ENCODE peak calls at places on chromosomes 6 and 20, in five cellular contexts. J, M, R, Y and U are unnamed samples.
A peak's percentile ranks its signal among the peaks of the same experiment; 100 is the strongest.

GRCh38 chr6:33988121-33989015 is 157.5 kb downstream of the GRM4 start:
- DNase-seq in J (no peak), M (peak; percentile 41), R (peak; percentile 62), Y (peak; percentile 70), U (no peak)

GRCh38 chr6:9540534-9541126 is 874.2 kb downstream of the TFAP2A start:
- DNase-seq in J (peak; percentile 47), M (no peak), R (no peak), Y (no peak), U (no peak)

GRCh38 chr6:15358579-15359327 is 112.9 kb downstream of the JARID2 start:
- DNase-seq in J (no peak), M (peak; percentile 63), R (no peak), Y (no peak), U (no peak)

GRCh38 chr6:111096246-111096645 is 8.9 kb downstream of the SLC16A10 start:
- DNase-seq in J (no peak), M (peak; percentile 72), R (peak; percentile 88), Y (no peak), U (no peak)

GRCh38 chr20:3794701-3795420 is 1.2 kb upstream of the CDC25B start:
- DNase-seq in J (no peak), M (no peak), R (peak; percentile 69), Y (no peak), U (no peak)

GRCh38 chr20:16201191-16201590 is 372.1 kb downstream of the KIF16B start:
- DNase-seq in J (no peak), M (no peak), R (no peak), Y (no peak), U (no peak)

GRCh38 chr6:82015043-82015442 is 232.5 kb downstream of the IBTK start:
- DNase-seq in J (no peak), M (no peak), R (no peak), Y (no peak), U (no peak)

GRCh38 chr20:4227085-4227821 is 211.9 kb upstream of the RNF24 start:
- DNase-seq in J (no peak), M (no peak), R (no peak), Y (no peak), U (no peak)

GRCh38 chr6:62283828-62284411 is 2.1 kb downstream of the KHDRBS2 start:
- DNase-seq in J (peak; percentile 7), M (no peak), R (no peak), Y (no peak), U (no peak)

GRCh38 chr20:51898788-51899187 is 96.5 kb upstream of the SALL4 start:
- DNase-seq in J (no peak), M (no peak), R (no peak), Y (no peak), U (no peak)

GRCh38 chr6:7343546-7344475 is 30.8 kb upstream of the SSR1 start:
- DNase-seq in J (no peak), M (no peak), R (peak; percentile 64), Y (no peak), U (no peak)

GRCh38 chr20:41853803-41854202 is 235.6 kb upstream of the CHD6 start:
- DNase-seq in J (no peak), M (no peak), R (no peak), Y (no peak), U (no peak)

GRCh38 chr6:11374036-11375010 is 141.9 kb upstream of the NEDD9 start:
- DNase-seq in J (no peak), M (peak; percentile 55), R (no peak), Y (no peak), U (no peak)

GRCh38 chr6:170006524-170007467 is 255.4 kb downstream of the ERMARD start:
- DNase-seq in J (no peak), M (peak; percentile 25), R (no peak), Y (no peak), U (no peak)

GRCh38 chr20:22805219-22805618 is 220.8 kb upstream of the FOXA2 start:
- DNase-seq in J (no peak), M (no peak), R (no peak), Y (no peak), U (no peak)

GRCh38 chr6:4470698-4471210 is 305.4 kb upstream of the CDYL start:
- DNase-seq in J (no peak), M (no peak), R (no peak), Y (peak; percentile 49), U (no peak)

GRCh38 chr6:56368484-56368883 is 121.1 kb upstream of the COL21A1 start:
- DNase-seq in J (no peak), M (no peak), R (no peak), Y (no peak), U (no peak)

GRCh38 chr6:88814909-88815308 is 148.5 kb downstream of the RNGTT start:
- DNase-seq in J (no peak), M (peak; percentile 50), R (no peak), Y (no peak), U (no peak)

GRCh38 chr6:123715243-123715863 is 78.6 kb upstream of the TRDN start:
- DNase-seq in J (peak; percentile 7), M (no peak), R (no peak), Y (no peak), U (no peak)

GRCh38 chr6:63759605-63760004 is 124.0 kb downstream of the PHF3 start:
- DNase-seq in J (no peak), M (no peak), R (no peak), Y (no peak), U (no peak)

GRCh38 chr20:856361-856775 is 22.9 kb downstream of the FAM110A start:
- DNase-seq in J (peak; percentile 92), M (no peak), R (peak; percentile 87), Y (no peak), U (peak; percentile 33)

GRCh38 chr6:18118330-18118729 is 4.1 kb downstream of the NHLRC1 start:
- DNase-seq in J (no peak), M (no peak), R (no peak), Y (no peak), U (no peak)

GRCh38 chr6:18122128-18123093 is at the start of gene NHLRC1:
- DNase-seq in J (no peak), M (peak; percentile 93), R (peak; percentile 96), Y (no peak), U (peak; percentile 47)

GRCh38 chr6:18126116-18126515 is 3.6 kb upstream of the NHLRC1 start:
- DNase-seq in J (no peak), M (no peak), R (no peak), Y (no peak), U (no peak)

GRCh38 chr6:18119236-18119635 is 3.2 kb downstream of the NHLRC1 start:
- DNase-seq in J (no peak), M (peak; percentile 65), R (no peak), Y (no peak), U (no peak)

GRCh38 chr6:18121580-18122127 is 823 bp downstream of the NHLRC1 start:
- DNase-seq in J (no peak), M (no peak), R (no peak), Y (no peak), U (no peak)
- H3K4me3 ChIP-seq in J (no peak overlapping the region), M (peak overlapping the region; percentile 51), R (no peak overlapping the region), Y (peak overlapping the region; percentile 63), U (peak overlapping the region; percentile 49)

DNA sequence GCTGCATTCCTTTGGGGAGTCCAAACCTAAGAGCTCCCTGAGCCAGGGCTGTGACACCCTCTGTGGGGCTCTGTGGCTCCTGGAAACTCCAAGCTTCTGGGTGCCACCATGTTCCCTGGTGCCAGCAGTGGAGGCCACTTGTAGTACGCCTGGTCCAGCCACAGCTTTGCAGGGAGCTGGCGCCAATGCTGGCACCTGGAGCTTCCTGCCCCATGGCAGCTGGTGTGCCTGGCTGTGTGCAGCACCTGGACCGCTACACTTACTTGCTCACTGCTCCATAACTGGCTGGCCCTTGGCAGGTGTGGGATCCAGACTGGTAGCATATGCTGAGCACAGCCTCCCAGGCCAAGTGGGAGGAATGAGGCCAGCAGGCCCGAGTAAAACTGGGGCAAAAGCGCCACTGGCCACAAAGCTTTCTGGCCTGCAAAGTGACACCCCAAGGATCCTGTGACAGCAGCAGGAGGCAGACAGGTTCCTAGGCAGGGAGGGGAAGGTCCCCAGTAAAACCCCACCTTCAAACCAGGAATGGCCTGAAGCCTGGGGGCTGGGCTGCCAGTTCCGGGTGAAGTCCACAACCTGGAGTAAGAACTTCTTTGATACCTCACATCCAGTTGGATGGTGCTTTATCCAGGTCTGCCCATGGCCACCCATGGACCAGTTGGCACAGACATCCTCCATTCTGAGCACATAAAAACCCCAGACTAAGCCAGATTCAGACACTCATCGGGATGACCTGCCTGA is 461.0 kb downstream of the TBC1D32 start:
- DNase-seq in J (no peak), M (no peak), R (peak; percentile 45), Y (no peak), U (no peak)
- H3K4me3 ChIP-seq in J (no peak overlapping the region), M (no peak overlapping the region), R (no peak overlapping the region), Y (no peak overlapping the region), U (no peak overlapping the region)

GRCh38 chr20:64006902-64007301 is 26.0 kb downstream of the PRPF6 start:
- DNase-seq in J (no peak), M (no peak), R (no peak), Y (no peak), U (no peak)

GRCh38 chr20:64006490-64006889 is 25.6 kb downstream of the PRPF6 start:
- DNase-seq in J (no peak), M (no peak), R (no peak), Y (no peak), U (no peak)

GRCh38 chr20:64011366-64011779 is 24.6 kb upstream of the C20orf204 start:
- DNase-seq in J (no peak), M (no peak), R (no peak), Y (no peak), U (no peak)

GRCh38 chr20:64009811-64010387 is 26.1 kb upstream of the C20orf204 start:
- DNase-seq in J (no peak), M (no peak), R (no peak), Y (no peak), U (no peak)

GRCh38 chr20:64010711-64011237 is 25.2 kb upstream of the C20orf204 start:
- DNase-seq in J (no peak), M (no peak), R (no peak), Y (no peak), U (no peak)
- H3K4me3 ChIP-seq in J (no peak overlapping the region), M (no peak overlapping the region), R (no peak overlapping the region), Y (no peak overlapping the region), U (no peak overlapping the region)

GRCh38 chr20:34129518-34130162 is 17.6 kb upstream of the EIF2S2 start:
- DNase-seq in J (peak; percentile 75), M (peak; percentile 73), R (peak; percentile 70), Y (no peak), U (no peak)
- H3K4me3 ChIP-seq in J (peak overlapping the region; percentile 50), M (no peak overlapping the region), R (peak overlapping the region; percentile 50), Y (no peak overlapping the region), U (no peak overlapping the region)

GRCh38 chr20:24634855-24635254 is 165.4 kb downstream of the SYNDIG1 start:
- DNase-seq in J (peak; percentile 29), M (no peak), R (peak; percentile 49), Y (no peak), U (peak; percentile 87)
- H3K4me3 ChIP-seq in J (peak overlapping the region; percentile 37), M (no peak overlapping the region), R (no peak overlapping the region), Y (no peak overlapping the region), U (no peak overlapping the region)

DNA sequence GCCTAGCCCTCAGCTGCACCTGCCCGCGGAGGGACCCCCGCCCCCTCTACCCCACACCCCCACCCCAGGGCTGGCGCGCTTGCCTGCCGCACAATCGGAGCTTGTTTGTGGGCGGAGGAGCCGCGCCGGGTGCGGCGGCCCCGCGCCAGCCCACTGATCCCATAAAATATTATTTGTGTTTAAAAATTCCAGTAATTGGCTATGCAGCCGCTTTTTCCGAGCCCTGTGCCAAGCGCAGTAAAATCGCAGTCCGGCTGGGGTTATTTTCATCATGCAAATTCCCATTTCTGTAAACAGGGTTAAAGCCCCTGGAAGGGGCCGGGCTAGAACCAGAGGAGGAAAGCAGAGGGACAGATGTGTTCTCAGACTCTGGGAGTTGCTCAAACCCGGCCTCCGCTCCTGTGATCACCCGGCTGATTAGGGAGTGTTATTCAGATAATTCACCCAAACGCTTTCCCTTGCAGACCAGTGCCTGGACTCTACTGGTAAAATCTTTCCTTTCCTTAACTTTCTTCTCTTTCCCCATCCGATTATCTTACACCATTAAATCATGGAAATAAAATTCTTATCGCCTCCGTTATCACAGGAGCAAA is 93.1 kb downstream of the NCR2 start:
- DNase-seq in J (no peak), M (no peak), R (peak; percentile 91), Y (no peak), U (no peak)
- H3K4me3 ChIP-seq in J (peak overlapping the region; percentile 64), M (peak overlapping the region; percentile 71), R (no peak overlapping the region), Y (peak overlapping the region; percentile 46), U (peak overlapping the region; percentile 24)